ENCODE peak calls at places on chromosomes 4 and X, in five cellular contexts. T is GM23338, Q is H1, V is HCT116, K is GM12878. N is an unnamed sample.

GRCh38 chr4:64489628-64490027 is 80.4 kb upstream of the TECRL start:
- DNase-seq in T (no peak), Q (no peak), V (no peak), K (no peak), N (no peak)

GRCh38 chr4:55172694-55173287 is 47.4 kb upstream of the KDR start:
- DNase-seq in T (no peak), Q (no peak), V (no peak), K (no peak), N (no peak)

GRCh38 chrX:69152398-69152797 is 12.9 kb downstream of the PJA1 start:
- DNase-seq in T (no peak), Q (no peak), V (no peak), K (no peak), N (no peak)

GRCh38 chr4:141851246-141851891 is 215.0 kb downstream of the IL15 start:
- DNase-seq in T (no peak), Q (no peak), V (no peak), K (no peak), N (no peak)

GRCh38 chr4:179586460-179586859 is 2144.2 kb upstream of the AGA start:
- DNase-seq in T (peak), Q (no peak), V (no peak), K (no peak), N (no peak)

GRCh38 chrX:109914114-109914849 is 88.6 kb upstream of the TMEM164 start:
- DNase-seq in T (no peak), Q (no peak), V (no peak), K (no peak), N (no peak)

GRCh38 chrX:41952102-41952501 is 28.7 kb upstream of the CASK start:
- DNase-seq in T (no peak), Q (no peak), V (no peak), K (no peak), N (no peak)

GRCh38 chr4:130288576-130288975 is 1192.6 kb downstream of the C4orf33 start:
- DNase-seq in T (no peak), Q (no peak), V (no peak), K (no peak), N (no peak)

GRCh38 chrX:47802589-47802988 is 34.1 kb upstream of the ZNF81 start:
- DNase-seq in T (no peak), Q (no peak), V (no peak), K (no peak), N (no peak)

GRCh38 chr4:139469216-139469615 is 15.3 kb downstream of the RAB33B start:
- DNase-seq in T (no peak), Q (no peak), V (no peak), K (no peak), N (no peak)

DNA sequence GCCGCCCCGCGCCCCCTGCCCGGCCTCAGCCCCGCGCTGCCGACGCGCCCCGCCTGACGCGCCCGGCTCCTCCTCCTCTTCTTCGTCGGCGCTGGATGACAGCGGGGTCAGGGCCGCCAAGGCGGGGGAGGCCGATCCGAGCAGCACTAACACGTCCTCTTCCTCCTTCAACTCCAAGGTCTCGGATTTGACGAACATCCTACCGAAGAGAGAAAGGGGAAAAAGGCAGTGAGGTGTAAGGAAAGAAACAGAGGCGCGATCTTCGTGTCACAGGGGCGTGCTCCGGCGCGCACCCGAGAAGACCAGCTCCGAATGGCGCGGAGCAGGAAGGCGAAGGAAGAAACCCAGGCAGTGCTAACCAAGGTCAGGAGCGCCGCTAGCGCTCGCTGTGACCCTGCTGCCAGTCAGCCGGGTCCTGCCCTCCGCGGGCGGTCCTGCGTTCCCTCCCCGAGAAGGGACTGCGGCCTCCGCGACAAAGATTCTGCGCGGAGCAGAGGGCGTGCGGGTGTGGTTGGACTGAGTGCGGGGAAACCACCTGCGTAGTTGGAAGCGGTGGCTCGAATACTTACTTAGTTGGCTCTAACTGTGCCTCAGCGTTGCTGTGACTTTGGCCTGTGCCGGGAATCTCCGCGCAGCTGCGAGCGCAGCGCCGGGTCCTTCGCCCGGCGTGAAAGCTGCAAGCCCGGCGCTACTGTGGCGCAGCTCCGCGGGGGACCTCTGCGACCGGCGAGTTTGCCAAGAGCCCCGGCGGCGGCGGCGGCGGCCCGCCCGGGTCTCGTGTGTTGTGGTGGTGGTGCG is 503 bp downstream of the NEUROG2 start:
- DNase-seq in T (peak), Q (peak), V (no peak), K (no peak), N (no peak)
- TF ChIP-seq EZH2 in T (peak), Q (peak), V (no peak), K (no peak), N (no peak)

GRCh38 chrX:73524906-73525305 is 38.1 kb upstream of the CHIC1 start:
- DNase-seq in T (no peak), Q (no peak), V (no peak), K (no peak), N (no peak)

DNA sequence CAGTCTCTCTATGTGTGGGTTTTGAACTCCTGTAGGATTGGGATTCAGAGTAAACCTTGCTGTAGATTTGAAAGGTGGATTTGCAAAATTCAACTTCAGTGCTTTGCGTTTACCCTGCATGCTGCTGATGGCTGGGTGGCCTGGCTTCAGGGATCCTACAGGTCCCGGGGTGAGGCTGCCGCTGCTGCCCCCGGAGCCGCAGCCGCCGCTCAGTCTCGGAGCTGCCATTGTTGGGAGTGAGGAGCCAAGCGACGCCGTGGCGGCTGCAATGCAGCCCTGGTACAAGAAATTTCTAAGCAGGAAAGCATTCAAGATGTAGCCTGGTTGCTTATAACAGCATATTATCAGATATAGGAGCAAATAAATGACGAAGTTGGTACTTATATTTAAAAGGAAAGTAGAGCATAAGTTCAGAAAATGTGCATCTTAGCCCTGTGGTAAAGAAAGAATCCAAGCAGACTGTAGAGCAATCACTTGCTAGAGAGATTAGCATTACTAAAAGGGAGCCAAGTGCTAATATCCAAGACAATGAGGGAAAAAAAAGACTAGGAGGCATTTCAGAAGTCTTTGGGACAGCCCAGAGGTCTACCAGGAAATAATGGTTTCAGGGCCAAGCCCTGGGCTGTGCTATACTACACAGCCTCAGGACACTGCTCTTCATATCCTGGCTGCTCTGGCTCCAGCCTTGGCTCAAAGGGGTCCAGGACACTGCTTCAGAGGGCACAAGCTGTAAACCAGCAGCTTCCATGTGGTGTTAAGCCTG is 36.9 kb upstream of the CHIC1 start:
- DNase-seq in T (peak), Q (peak), V (no peak), K (no peak), N (no peak)
- H3K27ac ChIP-seq in T (peak), Q (no peak), V (no peak), K (no peak), N (no peak)

GRCh38 chr4:188701952-188702351 is 562.7 kb downstream of the TRIML1 start:
- DNase-seq in T (no peak), Q (no peak), V (no peak), K (no peak), N (no peak)

GRCh38 chr4:188691811-188692210 is 552.6 kb downstream of the TRIML1 start:
- DNase-seq in T (no peak), Q (no peak), V (no peak), K (no peak), N (no peak)

GRCh38 chr4:188695261-188695660 is 556.0 kb downstream of the TRIML1 start:
- DNase-seq in T (no peak), Q (no peak), V (no peak), K (no peak), N (no peak)

GRCh38 chr4:188697217-188697616 is 558.0 kb downstream of the TRIML1 start:
- DNase-seq in T (no peak), Q (no peak), V (no peak), K (no peak), N (no peak)
- TF ChIP-seq POLR2AphosphoS5 in T (no peak), Q (no peak), V (no peak), K (no peak), N (no peak)

DNA sequence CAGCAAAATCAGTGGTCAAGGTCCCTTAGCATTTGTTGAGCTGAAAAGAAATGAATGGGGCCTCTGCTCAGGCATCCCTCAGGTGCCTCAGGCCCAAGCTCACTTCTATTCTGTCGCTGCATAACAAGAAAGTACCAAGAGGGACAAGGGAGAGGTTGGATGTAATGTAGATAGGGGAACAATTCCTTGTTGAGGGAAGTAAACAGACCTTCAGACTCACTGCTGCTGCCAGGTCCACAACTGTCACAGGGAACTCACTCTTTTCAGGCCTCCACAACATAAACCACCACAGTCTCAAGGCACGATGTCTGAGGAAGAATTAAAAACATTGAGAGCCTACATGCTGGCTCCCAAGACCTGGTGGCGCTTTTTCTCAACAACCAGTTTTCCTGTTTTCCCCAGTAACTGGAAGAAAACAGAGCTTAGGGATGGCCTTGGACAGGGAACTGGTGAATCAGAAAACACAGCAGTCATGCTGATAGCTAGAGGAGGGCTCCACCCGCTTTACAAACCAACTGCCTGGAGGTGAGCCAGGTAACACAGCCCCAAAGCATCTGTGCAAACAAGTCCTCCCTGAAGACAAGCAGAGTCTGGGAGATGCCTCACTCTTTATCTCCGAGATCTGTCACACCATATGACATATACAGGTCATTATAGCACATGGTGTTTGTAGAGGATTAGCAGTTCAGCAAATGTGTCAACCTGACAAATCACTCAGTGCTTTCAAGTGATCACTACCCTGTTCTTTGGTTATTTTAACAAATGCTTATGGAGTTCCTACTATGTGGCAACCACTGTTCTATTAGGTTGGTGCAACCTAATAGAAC is 14.3 kb upstream of the AWAT1 start:
- DNase-seq in T (no peak), Q (no peak), V (peak), K (no peak), N (no peak)
- TF ChIP-seq EZH2 in T (no peak), Q (no peak), V (no peak), K (no peak), N (no peak)

DNA sequence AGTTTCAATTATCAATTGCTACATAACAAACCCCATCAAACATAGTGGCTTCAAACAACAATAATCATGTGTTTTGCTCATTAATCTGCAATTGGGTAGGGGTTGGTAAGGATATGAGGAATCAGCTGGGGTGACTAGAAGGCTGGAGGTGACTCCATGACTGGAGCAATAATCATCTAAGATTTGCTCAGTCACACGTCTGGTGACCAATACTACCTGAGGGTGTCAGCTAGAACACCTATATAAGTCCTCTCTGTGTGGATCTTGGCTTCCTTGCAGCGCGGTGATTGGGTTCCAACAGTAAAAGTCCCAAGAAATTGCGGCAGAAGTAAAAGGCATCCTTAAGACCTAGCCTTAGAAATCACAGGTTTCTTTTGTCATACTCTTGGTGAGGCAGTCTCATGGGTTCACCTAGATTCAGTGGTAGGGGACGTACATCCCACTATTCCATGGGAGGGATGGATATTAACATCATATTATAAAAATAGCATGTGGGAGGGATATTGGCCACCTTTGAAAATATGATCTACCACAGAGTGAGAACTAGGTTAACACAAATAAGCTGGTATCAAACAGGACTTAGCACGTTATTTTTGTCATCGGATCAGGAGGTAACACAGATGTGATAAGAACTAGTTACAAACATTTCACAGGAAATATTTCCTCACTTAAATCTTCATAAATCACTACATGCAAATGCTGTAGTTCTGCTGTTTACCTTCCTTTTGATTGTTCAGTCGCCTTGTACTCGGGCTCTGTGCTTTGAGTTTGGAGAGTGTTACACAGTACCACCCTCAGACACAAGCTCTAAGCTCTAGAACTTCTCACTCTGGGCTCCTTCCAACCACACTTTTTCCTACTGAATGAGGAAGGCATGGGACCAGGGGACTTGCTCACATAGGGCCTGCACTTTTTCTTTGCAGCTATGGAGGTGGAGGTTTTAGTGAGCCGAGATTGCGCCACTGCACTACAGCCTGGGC is 78.3 kb downstream of the LARP7 start:
- DNase-seq in T (no peak), Q (peak), V (no peak), K (no peak), N (no peak)
- H3K27ac ChIP-seq in T (no peak), Q (no peak), V (no peak), K (no peak), N (no peak)

N was measured in SK-N-MC.